ENCODE peak calls at places on chromosome 7, in six cellular contexts. D, G, X, Q, F and K are unnamed samples.

GRCh38 chr7:113404245-113404644 is 285.9 kb upstream of the SMIM30 start:
- DNase-seq in F (peak; percentile 53), G (no peak), D (no peak), X (peak; percentile 29), Q (no peak), K (no peak)

GRCh38 chr7:98196706-98197605 is 14.3 kb upstream of the BHLHA15 start:
- DNase-seq in X (no peak), Q (no peak), F (no peak), D (no peak), G (no peak), K (no peak)

GRCh38 chr7:149724661-149725425 is 48.5 kb downstream of the ZNF467 start:
- DNase-seq in X (no peak), G (no peak), F (no peak), D (no peak), Q (no peak), K (no peak)

GRCh38 chr7:18040196-18040595 is 12.6 kb upstream of the PRPS1L1 start:
- DNase-seq in D (no peak), X (no peak), Q (no peak), F (no peak), G (no peak), K (peak; percentile 91)

GRCh38 chr7:19362099-19362498 is 216.9 kb upstream of the FERD3L start:
- DNase-seq in D (no peak), X (no peak), G (no peak), F (no peak), Q (no peak), K (peak; percentile 36)

GRCh38 chr7:153297141-153297540 is 537.6 kb downstream of the ACTR3B start:
- DNase-seq in X (no peak), Q (no peak), F (no peak), G (no peak), D (no peak), K (peak; percentile 14)

GRCh38 chr7:50696810-50697582 is 85.7 kb downstream of the GRB10 start:
- DNase-seq in Q (no peak), F (peak; percentile 16), X (peak; percentile 8), D (peak; percentile 29), G (no peak), K (no peak)

GRCh38 chr7:98617960-98618418 is 904 bp downstream of the NPTX2 start:
- DNase-seq in X (no peak), D (no peak), Q (no peak), G (no peak), F (peak; percentile 63), K (no peak)

GRCh38 chr7:131159961-131160361 is 167.7 kb upstream of the MKLN1 start:
- DNase-seq in Q (no peak), X (no peak), F (no peak), G (no peak), D (no peak), K (peak; percentile 78)

GRCh38 chr7:46363688-46364087 is 442.6 kb upstream of the IGFBP3 start:
- DNase-seq in X (no peak), F (peak; percentile 32), Q (no peak), D (no peak), G (peak; percentile 7), K (no peak)

GRCh38 chr7:128266529-128266890 is 25.4 kb downstream of the LEP start:
- DNase-seq in F (no peak), X (no peak), G (no peak), Q (no peak), D (no peak), K (no peak)

GRCh38 chr7:128266891-128267839 is 26.1 kb downstream of the LEP start:
- DNase-seq in D (no peak), Q (peak; percentile 70), X (no peak), G (peak; percentile 62), F (peak; percentile 73), K (peak; percentile 47)

GRCh38 chr7:128264477-128264876 is 23.4 kb downstream of the LEP start:
- DNase-seq in D (no peak), F (no peak), Q (no peak), X (no peak), G (no peak), K (no peak)

GRCh38 chr7:128265156-128265905 is 24.3 kb downstream of the LEP start:
- DNase-seq in F (no peak), D (no peak), X (no peak), G (no peak), Q (no peak), K (no peak)

GRCh38 chr7:128265906-128266300 is 24.8 kb downstream of the LEP start:
- DNase-seq in G (no peak), F (no peak), D (no peak), Q (no peak), X (no peak), K (no peak)
- H3K4me1 ChIP-seq in G (peaks cover 22% of the 10 kb centered on the region), F (peaks cover 21% of the 10 kb centered on the region), D (no peaks in the 10 kb centered on the region), Q (peaks cover 2% of the 10 kb centered on the region), X (peaks cover 16% of the 10 kb centered on the region), K (peaks cover 10% of the 10 kb centered on the region)

GRCh38 chr7:74302745-74303221 is 13.6 kb downstream of the CLIP2 start:
- DNase-seq in F (no peak), D (no peak), Q (peak; percentile 71), X (no peak), G (no peak), K (no peak)
- H3K79me2 ChIP-seq in F (no peaks in the 10 kb centered on the region), D (peaks cover 12% of the 10 kb centered on the region), Q (no peaks in the 10 kb centered on the region), X (peaks cover 58% of the 10 kb centered on the region), G (peaks cover 72% of the 10 kb centered on the region), K (peaks cover 67% of the 10 kb centered on the region)

DNA sequence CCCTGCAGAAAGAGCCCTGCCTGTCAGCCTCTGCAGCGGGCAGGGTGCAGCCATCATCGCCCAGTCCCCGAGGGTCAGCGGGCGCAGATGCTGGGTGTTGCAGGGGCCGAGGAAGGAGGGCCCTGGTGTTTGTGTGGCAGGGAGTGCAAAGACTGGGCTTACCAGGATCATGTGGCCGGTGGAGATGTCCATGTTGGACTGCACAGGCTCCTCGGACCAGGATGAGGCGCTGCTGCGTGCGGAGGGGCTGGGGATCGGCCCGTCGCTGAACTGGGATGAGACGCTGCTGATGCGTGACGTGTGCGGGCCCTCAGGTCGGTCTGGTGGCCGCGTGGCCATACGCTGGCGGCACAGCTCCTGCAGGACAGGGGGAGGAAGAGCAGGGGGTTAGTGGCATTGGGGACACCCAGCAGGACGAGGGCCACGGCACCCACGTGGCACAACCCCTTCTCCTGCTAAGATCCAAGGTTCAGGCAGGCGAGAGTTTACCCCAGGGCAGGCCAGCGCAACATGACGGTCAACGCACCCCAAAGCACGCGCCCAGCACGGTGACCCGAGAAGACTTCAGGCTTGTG is 319.5 kb downstream of the DNAJB6 start:
- DNase-seq in Q (no peak), G (no peak), X (no peak), D (no peak), F (no peak), K (no peak)
- H3K9me3 ChIP-seq in Q (no peaks in the 10 kb centered on the region), G (no peaks in the 10 kb centered on the region), X (no peaks in the 10 kb centered on the region), D (peaks cover 2% of the 10 kb centered on the region), F (no peaks in the 10 kb centered on the region), K (no peaks in the 10 kb centered on the region)

GRCh38 chr7:1534330-1535099 is 4.0 kb downstream of the MAFK start:
- DNase-seq in X (no peak), D (no peak), F (no peak), G (no peak), Q (peak; percentile 46), K (no peak)
- H3K4me1 ChIP-seq in X (peaks cover 54% of the 10 kb centered on the region), D (peaks cover 59% of the 10 kb centered on the region), F (peaks cover 22% of the 10 kb centered on the region), G (peaks cover 59% of the 10 kb centered on the region), Q (peaks cover 56% of the 10 kb centered on the region), K (peaks cover 72% of the 10 kb centered on the region)

GRCh38 chr7:24740821-24741220 is 16.4 kb downstream of the GSDME start:
- DNase-seq in F (no peak), D (no peak), G (no peak), X (no peak), Q (no peak), K (no peak)

GRCh38 chr7:24738577-24738976 is 18.7 kb downstream of the GSDME start:
- DNase-seq in X (no peak), D (no peak), Q (no peak), F (no peak), G (no peak), K (no peak)

GRCh38 chr7:24739306-24739705 is 18.0 kb downstream of the GSDME start:
- DNase-seq in G (no peak), Q (no peak), X (no peak), F (no peak), D (no peak), K (peak; percentile 37)

GRCh38 chr7:24734306-24734705 is 23.0 kb downstream of the GSDME start:
- DNase-seq in X (no peak), F (no peak), Q (no peak), D (no peak), G (no peak), K (no peak)

GRCh38 chr7:24737281-24737680 is 20.0 kb downstream of the GSDME start:
- DNase-seq in F (no peak), X (no peak), D (peak; percentile 74), Q (no peak), G (no peak), K (no peak)
- H3K79me2 ChIP-seq in F (no peaks in the 10 kb centered on the region), X (no peaks in the 10 kb centered on the region), D (no peaks in the 10 kb centered on the region), Q (no peaks in the 10 kb centered on the region), G (peaks cover 5% of the 10 kb centered on the region), K (no peaks in the 10 kb centered on the region)